ENCODE peak calls at places on chromosomes 13 and 19, in nine cellular contexts. G is psoas muscle; M is stimulated activated CD4-positive, alpha-beta T cell treated with anti-CD3 and anti-CD28 coated beads, Interleukin-4, amount 100 ng/mL, for 4 hours; N is HS-27A; T is tibial artery; Y is CD4-positive, alpha-beta T cell; B is cardiac muscle cell; E is osteocyte; P is body of pancreas. L is an unnamed sample.

GRCh38 chr19:14400913-14401312 is 18.2 kb downstream of the DDX39A start:
- DNase-seq in P (no peak), G (no peak), M (no peak), Y (no peak), N (no peak), T (no peak), E (no peak), B (no peak), L (no peak)

GRCh38 chr13:28100149-28101121 is at the start of gene FLT3:
- DNase-seq in Y (no peak), B (peak; percentile 49), M (peak; percentile 8), N (no peak), P (peak; percentile 58), G (peak; percentile 52), E (peak; percentile 85), T (no peak), L (peak; percentile 37)

GRCh38 chr13:59728896-59729545 is 434.7 kb downstream of the DIAPH3 start:
- DNase-seq in P (no peak), E (no peak), M (no peak), Y (no peak), N (no peak), T (no peak), B (no peak), G (no peak), L (no peak)

GRCh38 chr19:30066781-30067759 is 125.0 kb downstream of the URI1 start:
- DNase-seq in N (no peak), Y (no peak), T (no peak), P (no peak), E (peak; percentile 71), M (no peak), G (no peak), B (no peak), L (no peak)

GRCh38 chr19:46065486-46065885 is 24.7 kb upstream of the IGFL4 start:
- DNase-seq in N (no peak), B (no peak), P (no peak), Y (no peak), G (no peak), M (no peak), E (no peak), T (no peak), L (peak; percentile 55)

GRCh38 chr13:114119196-114119595 is 13.2 kb downstream of the RASA3 start:
- DNase-seq in G (peak; percentile 58), N (peak; percentile 79), Y (no peak), B (peak; percentile 44), M (no peak), E (no peak), T (no peak), P (peak; percentile 42), L (no peak)

GRCh38 chr13:109376936-109377335 is 409.4 kb downstream of the IRS2 start:
- DNase-seq in E (no peak), G (no peak), P (no peak), M (no peak), T (no peak), B (no peak), N (no peak), Y (no peak), L (no peak)

GRCh38 chr19:13366529-13367143 is 139.6 kb downstream of the CACNA1A start:
- DNase-seq in B (peak; percentile 36), T (no peak), P (no peak), Y (no peak), N (no peak), M (no peak), G (no peak), E (no peak), L (peak; percentile 9)

GRCh38 chr13:98157188-98157587 is 14.3 kb downstream of the FARP1 start:
- DNase-seq in B (no peak), M (no peak), T (no peak), E (no peak), N (no peak), P (no peak), G (no peak), Y (no peak), L (no peak)

GRCh38 chr13:90867336-90867683 is 480.2 kb upstream of the MIR17HG start:
- DNase-seq in T (peak; percentile 63), Y (no peak), N (peak; percentile 30), G (peak; percentile 46), P (peak; percentile 59), M (no peak), B (peak; percentile 78), E (no peak), L (peak; percentile 1)

L was measured in T47D.